ENCODE peak calls at places on chromosomes 12 and 14, in nine cellular contexts. Y is DND-41, N is aorta, U is H7, L is astrocyte, C is Peyer's patch, T is psoas muscle, F is tibial nerve, A is fibroblast of lung. K is an unnamed sample. For H3K36me3, the result is how much of the 10 kb centered on the place peaks cover.

GRCh38 chr14:34297786-34298520 is 164.1 kb downstream of the SPTSSA start:
- DNase-seq in L (no peak), Y (no peak), F (no peak), U (no peak), A (peak), C (no peak), N (no peak), T (no peak), K (no peak)

GRCh38 chr12:100324498-100324897 is 32.4 kb upstream of the SLC17A8 start:
- DNase-seq in A (no peak), T (no peak), Y (no peak), L (no peak), C (no peak), U (no peak), F (no peak), N (no peak), K (no peak)

GRCh38 chr12:101117842-101118241 is 92.2 kb downstream of the SLC5A8 start:
- DNase-seq in U (no peak), N (no peak), L (no peak), Y (no peak), T (no peak), C (no peak), A (no peak), F (no peak), K (no peak)

GRCh38 chr14:77111021-77111420 is 13.0 kb downstream of the CIPC start:
- DNase-seq in A (no peak), F (no peak), C (no peak), Y (no peak), T (no peak), N (no peak), U (peak), L (peak), K (no peak)

GRCh38 chr14:30426463-30426862 is 132.5 kb upstream of the G2E3 start:
- DNase-seq in A (no peak), F (no peak), L (no peak), T (no peak), Y (no peak), C (no peak), N (no peak), U (no peak), K (no peak)

GRCh38 chr14:26394114-26394855 is 203.5 kb downstream of the NOVA1 start:
- DNase-seq in L (peak), Y (no peak), U (no peak), F (no peak), N (no peak), T (no peak), C (no peak), A (peak), K (peak)

GRCh38 chr12:52191841-52192791 is at the start of gene KRT80:
- DNase-seq in T (peak), F (peak), L (peak), U (peak), N (peak), Y (no peak), C (peak), A (peak), K (peak)

GRCh38 chr12:124510301-124510970 is 57.0 kb downstream of the NCOR2 start:
- DNase-seq in Y (no peak), C (no peak), U (no peak), T (peak), N (peak), L (no peak), F (no peak), A (no peak), K (peak)

GRCh38 chr12:32390572-32391219 is 8.7 kb upstream of the FGD4 start:
- DNase-seq in T (no peak), U (no peak), A (no peak), F (no peak), Y (no peak), C (no peak), L (no peak), N (peak), K (no peak)

GRCh38 chr12:78430501-78430900 is 434.1 kb upstream of the SYT1 start:
- DNase-seq in A (no peak), U (no peak), C (no peak), L (no peak), T (no peak), N (no peak), Y (no peak), F (no peak), K (no peak)

GRCh38 chr14:105069887-105070759 is 4.9 kb upstream of the GPR132 start:
- DNase-seq in C (peak), F (peak), U (no peak), Y (no peak), A (peak), T (peak), N (peak), L (no peak), K (no peak)

GRCh38 chr12:100823988-100824387 is 29.4 kb downstream of the ANO4 start:
- DNase-seq in F (no peak), Y (no peak), A (peak), L (no peak), U (no peak), T (no peak), C (no peak), N (no peak), K (peak)

GRCh38 chr12:28527631-28528249 is 337.5 kb downstream of the CCDC91 start:
- DNase-seq in L (no peak), N (no peak), Y (no peak), C (no peak), T (no peak), U (no peak), F (no peak), A (no peak), K (no peak)

GRCh38 chr14:30283822-30284446 is 275.0 kb upstream of the G2E3 start:
- DNase-seq in A (peak), L (peak), C (no peak), F (peak), U (peak), T (no peak), N (no peak), Y (peak), K (peak)

GRCh38 chr12:101607894-101608293 is 13.1 kb downstream of the MYBPC1 start:
- DNase-seq in F (no peak), Y (no peak), A (no peak), L (no peak), U (no peak), T (no peak), C (no peak), N (no peak), K (no peak)

GRCh38 chr14:93797071-93797470 is 8.8 kb upstream of the PRIMA1 start:
- DNase-seq in C (no peak), N (no peak), T (no peak), A (no peak), L (no peak), Y (no peak), F (no peak), U (no peak), K (no peak)

GRCh38 chr12:100163416-100164152 is 20.9 kb upstream of the BLTP3B start:
- DNase-seq in F (peak), C (peak), U (peak), L (peak), Y (peak), N (peak), A (peak), T (peak), K (peak)

GRCh38 chr14:68956728-68957127 is 22.4 kb downstream of the ACTN1 start:
- DNase-seq in N (no peak), T (no peak), U (no peak), A (no peak), L (no peak), C (no peak), Y (no peak), F (no peak), K (no peak)

GRCh38 chr14:81162941-81163340 is 57.8 kb downstream of the GTF2A1 start:
- DNase-seq in L (no peak), Y (no peak), F (no peak), A (no peak), N (no peak), U (no peak), T (no peak), C (no peak), K (peak)

GRCh38 chr14:93880025-93880820 is 46.9 kb upstream of the FAM181A start:
- DNase-seq in C (no peak), A (no peak), N (no peak), U (peak), Y (no peak), F (no peak), L (no peak), T (no peak), K (no peak)

GRCh38 chr14:22955702-22956575 is 951 bp downstream of the HAUS4 start:
- DNase-seq in U (no peak), T (no peak), Y (no peak), A (peak), N (no peak), C (no peak), L (peak), F (no peak), K (peak)

GRCh38 chr14:87261621-87262020 is 731.4 kb downstream of the GALC start:
- DNase-seq in F (no peak), Y (no peak), T (no peak), U (no peak), N (no peak), L (no peak), C (no peak), A (no peak), K (no peak)

GRCh38 chr14:71511152-71511551 is 421.1 kb upstream of the RGS6 start:
- DNase-seq in C (no peak), L (no peak), F (no peak), Y (no peak), T (no peak), U (no peak), N (no peak), A (no peak), K (no peak)

GRCh38 chr14:52473557-52473956 is 78.7 kb downstream of the TXNDC16 start:
- DNase-seq in U (no peak), T (no peak), A (peak), F (no peak), C (no peak), N (no peak), Y (no peak), L (peak), K (peak)

GRCh38 chr12:53677612-53678133 is 1.8 kb upstream of the ATP5MC2 start:
- DNase-seq in C (no peak), L (no peak), T (no peak), A (no peak), F (no peak), U (no peak), N (no peak), Y (no peak), K (no peak)

GRCh38 chr12:120925740-120926563 is 21.8 kb upstream of the SPPL3 start:
- DNase-seq in U (no peak), T (no peak), A (no peak), C (no peak), F (no peak), N (peak), Y (no peak), L (no peak), K (peak)

GRCh38 chr12:113271853-113272561 is 50.7 kb downstream of the TPCN1 start:
- DNase-seq in N (peak), C (peak), U (peak), L (peak), F (peak), T (peak), Y (no peak), A (peak), K (no peak)

GRCh38 chr12:57133013-57133569 is 4.8 kb downstream of the LRP1 start:
- DNase-seq in T (no peak), L (peak), F (no peak), U (peak), N (no peak), C (no peak), A (peak), Y (no peak), K (no peak)

GRCh38 chr14:103161054-103161397 is 37.8 kb downstream of the TNFAIP2 start:
- DNase-seq in U (no peak), N (no peak), A (no peak), C (no peak), Y (no peak), F (no peak), T (no peak), L (peak), K (peak)

GRCh38 chr12:14892726-14893442 is 7.2 kb upstream of the MGP start:
- DNase-seq in F (peak), N (no peak), C (no peak), Y (no peak), A (peak), T (peak), L (no peak), U (no peak), K (peak)

GRCh38 chr12:20272801-20273200 is 95.5 kb upstream of the PDE3A start:
- DNase-seq in T (no peak), F (no peak), A (no peak), C (no peak), N (no peak), Y (no peak), U (no peak), L (peak), K (no peak)

GRCh38 chr12:131912526-131913274 is 16.4 kb upstream of the PUS1 start:
- DNase-seq in N (peak), A (peak), U (peak), F (peak), Y (no peak), L (peak), C (peak), T (peak), K (peak)

GRCh38 chr14:101507306-101508150 is 53.8 kb upstream of the DIO3 start:
- DNase-seq in C (no peak), U (peak), L (no peak), N (peak), A (no peak), F (no peak), T (peak), Y (no peak), K (no peak)

GRCh38 chr12:11771895-11772502 is 122.5 kb downstream of the ETV6 start:
- DNase-seq in A (peak), N (no peak), T (no peak), F (no peak), C (no peak), Y (no peak), L (peak), U (no peak), K (peak)

GRCh38 chr12:57241556-57242310 is 9.3 kb downstream of the STAC3 start:
- DNase-seq in F (no peak), L (no peak), Y (no peak), T (peak), U (peak), C (no peak), A (no peak), N (peak), K (no peak)

GRCh38 chr12:54991161-54991991 is 6.8 kb upstream of the TESPA1 start:
- DNase-seq in T (no peak), N (no peak), C (peak), A (no peak), U (no peak), F (no peak), Y (peak), L (no peak), K (no peak)

GRCh38 chr14:61750708-61751474 is 11.3 kb upstream of the SNAPC1 start:
- DNase-seq in L (peak), A (peak), N (peak), U (peak), Y (peak), C (peak), T (peak), F (peak), K (peak)

GRCh38 chr14:61751475-61751989 is 10.7 kb upstream of the SNAPC1 start:
- DNase-seq in N (no peak), Y (no peak), T (no peak), C (no peak), U (no peak), F (no peak), L (no peak), A (no peak), K (no peak)

GRCh38 chr14:61747342-61747741 is 14.9 kb upstream of the SNAPC1 start:
- DNase-seq in L (no peak), N (no peak), C (no peak), A (peak), Y (no peak), F (no peak), U (no peak), T (no peak), K (no peak)

GRCh38 chr14:61749867-61750266 is 12.4 kb upstream of the SNAPC1 start:
- DNase-seq in U (peak), Y (no peak), F (no peak), T (no peak), L (no peak), N (no peak), A (peak), C (no peak), K (peak)

GRCh38 chr14:61749264-61749663 is 13.0 kb upstream of the SNAPC1 start:
- DNase-seq in Y (no peak), T (no peak), F (no peak), C (no peak), A (peak), L (no peak), U (no peak), N (no peak), K (peak)
- H3K36me3 ChIP-seq in Y (under half), T (under half), F (under half), C (under half), A (under half), L (under half), U (under half), N (under half), K (under half)

GRCh38 chr14:88599321-88599720 is 36.5 kb downstream of the ZC3H14 start:
- DNase-seq in U (no peak), C (no peak), Y (no peak), L (no peak), A (no peak), T (no peak), F (no peak), N (no peak), K (no peak)

GRCh38 chr14:88597038-88597437 is 34.2 kb downstream of the ZC3H14 start:
- DNase-seq in U (no peak), F (no peak), T (no peak), C (no peak), Y (no peak), L (no peak), N (no peak), A (no peak), K (no peak)

GRCh38 chr14:88599761-88600439 is 37.1 kb downstream of the ZC3H14 start:
- DNase-seq in U (no peak), A (no peak), N (no peak), C (no peak), F (no peak), T (no peak), Y (no peak), L (no peak), K (no peak)

GRCh38 chr14:88598097-88598675 is 35.3 kb downstream of the ZC3H14 start:
- DNase-seq in U (no peak), N (no peak), Y (no peak), T (no peak), F (no peak), L (no peak), A (no peak), C (no peak), K (no peak)

GRCh38 chr14:88597601-88598000 is 34.8 kb downstream of the ZC3H14 start:
- DNase-seq in L (no peak), C (no peak), T (no peak), U (no peak), N (no peak), Y (no peak), F (no peak), A (no peak), K (no peak)
- H3K36me3 ChIP-seq in L (half or more), C (under half), T (under half), U (under half), N (under half), Y (half or more), F (under half), A (under half), K (half or more)

DNA sequence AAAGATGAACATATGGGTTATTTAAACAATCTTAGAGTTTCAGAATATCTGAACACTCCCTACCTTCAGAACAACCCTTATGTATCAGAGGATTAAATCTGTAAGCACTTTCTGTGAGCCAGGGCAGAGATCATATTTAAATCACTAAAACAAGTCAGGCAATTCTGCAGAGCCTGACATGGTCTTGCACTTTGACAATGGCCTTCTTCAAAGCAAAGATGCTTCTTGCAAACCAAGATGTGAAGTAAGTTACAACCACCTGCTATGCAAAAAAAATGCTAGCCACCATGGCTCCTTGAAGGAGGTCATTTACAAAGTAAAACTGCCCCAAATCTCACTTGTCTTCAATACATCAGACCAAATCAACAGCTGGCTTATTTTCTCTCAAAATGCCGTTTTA is 3.2 kb downstream of the PPP1CC start:
- DNase-seq in T (no peak), Y (no peak), N (no peak), A (no peak), U (no peak), L (no peak), C (no peak), F (no peak), K (no peak)
- H3K36me3 ChIP-seq in T (under half), Y (under half), N (under half), A (under half), U (under half), L (under half), C (under half), F (under half), K (under half)

GRCh38 chr12:22064968-22065367 is 18.9 kb downstream of the CMAS start:
- DNase-seq in Y (no peak), T (no peak), N (no peak), A (no peak), L (no peak), F (no peak), U (no peak), C (no peak), K (no peak)

GRCh38 chr12:22056607-22057006 is 10.6 kb downstream of the CMAS start:
- DNase-seq in C (no peak), A (no peak), U (no peak), N (no peak), L (no peak), T (no peak), F (no peak), Y (no peak), K (no peak)

DNA sequence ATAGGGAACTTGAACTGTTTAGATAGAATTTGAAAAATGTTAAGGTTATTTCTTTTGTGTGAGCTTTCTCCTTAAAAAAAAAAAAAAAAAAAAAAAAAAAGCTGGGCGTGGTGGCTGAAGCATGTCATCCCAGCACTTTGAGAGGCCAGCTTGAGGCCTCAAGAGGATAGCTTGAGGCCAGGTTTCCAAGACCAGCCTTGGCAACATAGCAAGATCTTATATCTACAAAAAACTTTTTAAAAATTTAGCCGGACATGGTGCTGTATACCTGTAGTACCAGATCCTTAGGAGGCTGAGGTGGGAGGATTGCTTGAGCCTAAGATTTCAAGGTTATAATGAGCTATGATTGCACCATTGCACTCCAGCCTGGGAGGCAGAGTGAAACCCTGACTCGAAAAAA is 14.2 kb downstream of the CMAS start:
- DNase-seq in T (no peak), Y (no peak), F (no peak), A (no peak), L (no peak), U (no peak), C (no peak), N (no peak), K (no peak)
- H3K36me3 ChIP-seq in T (under half), Y (half or more), F (under half), A (under half), L (under half), U (under half), C (under half), N (under half), K (under half)